ENCODE peak calls at places on chromosomes 16 and 17, in eight cellular contexts. H is astrocyte of the spinal cord, O is epithelial cell of proximal tubule, R is neural crest cell, A is cardiac fibroblast, D is sigmoid colon, I is HFF-Myc, N is transverse colon. Y is an unnamed sample.

GRCh38 chr17:740240-741055 is 8.1 kb downstream of the TLCD3A start:
- DNase-seq in H (no peak), O (no peak), R (no peak), A (no peak), D (no peak), I (no peak), N (peak), Y (no peak)

GRCh38 chr16:78984324-78984723 is 616.2 kb downstream of the MAF start:
- DNase-seq in H (no peak), O (no peak), R (no peak), A (no peak), D (no peak), I (no peak), N (peak), Y (no peak)

GRCh38 chr16:23384878-23385277 is 68.1 kb downstream of the COG7 start:
- DNase-seq in H (peak), O (no peak), R (no peak), A (no peak), D (no peak), I (no peak), N (no peak), Y (no peak)

GRCh38 chr16:7405166-7405565 is 72.5 kb downstream of the RBFOX1 start:
- DNase-seq in H (no peak), O (no peak), R (no peak), A (no peak), D (no peak), I (no peak), N (no peak), Y (peak)

GRCh38 chr16:76207270-76207669 is 69.9 kb upstream of the CNTNAP4 start:
- DNase-seq in H (no peak), O (no peak), R (no peak), A (no peak), D (no peak), I (no peak), N (no peak), Y (no peak)

GRCh38 chr16:88705076-88705684 is 1.0 kb downstream of the RNF166 start:
- DNase-seq in H (no peak), O (no peak), R (no peak), A (peak), D (no peak), I (no peak), N (peak), Y (no peak)

GRCh38 chr17:80352991-80353665 is 61.8 kb upstream of the ENDOV start:
- DNase-seq in H (no peak), O (no peak), R (no peak), A (no peak), D (peak), I (no peak), N (no peak), Y (no peak)

GRCh38 chr16:86037999-86038922 is 139.3 kb downstream of the IRF8 start:
- DNase-seq in H (no peak), O (no peak), R (no peak), A (no peak), D (peak), I (no peak), N (peak), Y (no peak)

GRCh38 chr17:67950945-67951344 is 45.3 kb downstream of the C17orf58 start:
- DNase-seq in H (no peak), O (no peak), R (no peak), A (no peak), D (no peak), I (no peak), N (no peak), Y (no peak)

GRCh38 chr16:21599994-21600773 is 807 bp downstream of the METTL9 start:
- DNase-seq in H (peak), O (no peak), R (no peak), A (peak), D (no peak), I (no peak), N (no peak), Y (no peak)

GRCh38 chr17:5254414-5254813 is 19.8 kb upstream of the SCIMP start:
- DNase-seq in H (no peak), O (no peak), R (no peak), A (no peak), D (no peak), I (no peak), N (no peak), Y (no peak)

GRCh38 chr17:13740692-13741091 is 139.0 kb upstream of the HS3ST3A1 start:
- DNase-seq in H (no peak), O (no peak), R (no peak), A (no peak), D (no peak), I (no peak), N (no peak), Y (no peak)

GRCh38 chr16:47774661-47775060 is 313.5 kb downstream of the PHKB start:
- DNase-seq in H (peak), O (no peak), R (peak), A (peak), D (no peak), I (no peak), N (peak), Y (peak)

GRCh38 chr17:31533546-31534155 is 142.2 kb downstream of the RAB11FIP4 start:
- DNase-seq in H (peak), O (peak), R (peak), A (peak), D (no peak), I (peak), N (no peak), Y (peak)

GRCh38 chr17:76529643-76530488 is 7.6 kb downstream of the CYGB start:
- DNase-seq in H (peak), O (no peak), R (no peak), A (peak), D (peak), I (peak), N (peak), Y (peak)

GRCh38 chr17:57425903-57426574 is 169.7 kb downstream of the MSI2 start:
- DNase-seq in H (no peak), O (no peak), R (no peak), A (no peak), D (no peak), I (no peak), N (no peak), Y (no peak)

GRCh38 chr16:87465306-87465705 is 27.5 kb downstream of the ZCCHC14 start:
- DNase-seq in H (peak), O (no peak), R (no peak), A (peak), D (peak), I (no peak), N (peak), Y (no peak)

GRCh38 chr17:40290629-40291296 is 3.1 kb downstream of the CDC6 start:
- DNase-seq in H (peak), O (peak), R (no peak), A (peak), D (no peak), I (no peak), N (peak), Y (peak)

GRCh38 chr16:30692381-30693074 is 6.4 kb upstream of the SRCAP start:
- DNase-seq in H (no peak), O (no peak), R (no peak), A (no peak), D (no peak), I (no peak), N (no peak), Y (no peak)

GRCh38 chr17:259341-259976 is 78.0 kb upstream of the DOC2B start:
- DNase-seq in H (no peak), O (no peak), R (no peak), A (no peak), D (peak), I (no peak), N (no peak), Y (peak)

GRCh38 chr16:505479-506245 is 21.9 kb upstream of the CAPN15 start:
- DNase-seq in H (no peak), O (no peak), R (no peak), A (no peak), D (no peak), I (no peak), N (no peak), Y (no peak)

GRCh38 chr17:78132767-78133178 is 2.2 kb downstream of the TMC8 start:
- DNase-seq in H (no peak), O (no peak), R (no peak), A (no peak), D (no peak), I (no peak), N (no peak), Y (no peak)

GRCh38 chr17:72778161-72779151 is 314.0 kb downstream of the SLC39A11 start:
- DNase-seq in H (no peak), O (no peak), R (no peak), A (no peak), D (no peak), I (no peak), N (no peak), Y (peak)

GRCh38 chr17:50725769-50726655 is 6.6 kb downstream of the LUC7L3 start:
- DNase-seq in H (no peak), O (no peak), R (no peak), A (no peak), D (no peak), I (no peak), N (no peak), Y (no peak)

GRCh38 chr17:71631483-71631882 is 489.3 kb upstream of the SOX9 start:
- DNase-seq in H (peak), O (peak), R (no peak), A (peak), D (no peak), I (no peak), N (no peak), Y (no peak)

DNA sequence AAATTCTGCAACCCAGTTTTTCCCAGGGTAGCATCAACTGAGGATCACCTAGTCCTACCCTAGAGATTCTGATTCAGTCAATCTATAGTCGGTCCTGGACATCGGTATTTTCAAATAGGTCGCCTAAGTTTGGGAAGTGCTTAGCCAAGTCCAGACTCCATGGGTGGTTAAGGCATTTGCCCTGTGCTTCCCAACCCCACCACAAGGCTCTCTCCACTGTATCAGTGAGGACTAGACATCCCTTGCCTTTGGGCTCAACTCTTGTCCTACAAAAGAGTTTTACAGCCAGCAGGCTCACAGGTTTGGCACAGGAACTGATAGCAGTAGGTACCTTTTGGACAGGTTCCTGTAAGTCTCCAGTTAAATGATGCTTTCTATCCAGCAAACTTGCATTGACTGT is 13.8 kb downstream of the HYDIN start:
- DNase-seq in H (no peak), O (no peak), R (no peak), A (no peak), D (no peak), I (no peak), N (no peak), Y (no peak)
- TF ChIP-seq CTCF in H (no peak), O (peak), R (no peak), A (no peak), D (no peak), I (no peak), N (no peak), Y (peak)

DNA sequence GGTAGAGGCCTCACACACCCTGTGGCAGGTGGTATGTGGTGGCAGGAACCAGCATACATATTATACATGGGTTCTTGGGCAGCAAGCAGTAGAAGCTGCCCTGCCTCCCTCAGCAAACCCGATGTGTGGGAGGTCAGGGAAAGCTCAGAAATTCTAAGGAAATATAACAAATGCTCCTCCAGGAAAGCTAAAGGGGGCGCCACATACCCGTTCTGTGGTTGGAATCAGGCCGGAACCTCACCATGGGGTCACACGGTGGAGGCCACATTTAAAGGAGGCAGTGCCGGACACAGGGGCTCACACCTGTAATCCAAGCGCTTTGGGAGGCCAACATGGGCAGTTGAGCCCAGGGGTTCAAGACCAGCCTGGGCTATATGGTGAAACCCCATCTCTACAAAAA is 12.4 kb upstream of the KATNB1 start:
- DNase-seq in H (no peak), O (no peak), R (peak), A (peak), D (no peak), I (no peak), N (no peak), Y (peak)
- TF ChIP-seq CTCF in H (peak), O (peak), R (peak), A (peak), D (no peak), I (no peak), N (no peak), Y (peak)

GRCh38 chr17:20992987-20993862 is 49.6 kb downstream of the USP22 start:
- DNase-seq in H (peak), O (no peak), R (peak), A (peak), D (peak), I (peak), N (peak), Y (peak)
- TF ChIP-seq CTCF in H (peak), O (peak), R (peak), A (peak), D (peak), I (peak), N (peak), Y (peak)

GRCh38 chr17:82434216-82434565 is 15.8 kb upstream of the OGFOD3 start:
- DNase-seq in H (no peak), O (no peak), R (no peak), A (no peak), D (no peak), I (no peak), N (peak), Y (no peak)

GRCh38 chr17:82435103-82435502 is 15.4 kb downstream of the CYBC1 start:
- DNase-seq in H (no peak), O (no peak), R (no peak), A (no peak), D (no peak), I (no peak), N (no peak), Y (no peak)

GRCh38 chr17:82432017-82432416 is 13.6 kb upstream of the OGFOD3 start:
- DNase-seq in H (no peak), O (no peak), R (no peak), A (no peak), D (no peak), I (no peak), N (no peak), Y (no peak)

GRCh38 chr17:82435601-82436583 is 14.7 kb downstream of the CYBC1 start:
- DNase-seq in H (no peak), O (no peak), R (no peak), A (no peak), D (no peak), I (no peak), N (no peak), Y (no peak)

DNA sequence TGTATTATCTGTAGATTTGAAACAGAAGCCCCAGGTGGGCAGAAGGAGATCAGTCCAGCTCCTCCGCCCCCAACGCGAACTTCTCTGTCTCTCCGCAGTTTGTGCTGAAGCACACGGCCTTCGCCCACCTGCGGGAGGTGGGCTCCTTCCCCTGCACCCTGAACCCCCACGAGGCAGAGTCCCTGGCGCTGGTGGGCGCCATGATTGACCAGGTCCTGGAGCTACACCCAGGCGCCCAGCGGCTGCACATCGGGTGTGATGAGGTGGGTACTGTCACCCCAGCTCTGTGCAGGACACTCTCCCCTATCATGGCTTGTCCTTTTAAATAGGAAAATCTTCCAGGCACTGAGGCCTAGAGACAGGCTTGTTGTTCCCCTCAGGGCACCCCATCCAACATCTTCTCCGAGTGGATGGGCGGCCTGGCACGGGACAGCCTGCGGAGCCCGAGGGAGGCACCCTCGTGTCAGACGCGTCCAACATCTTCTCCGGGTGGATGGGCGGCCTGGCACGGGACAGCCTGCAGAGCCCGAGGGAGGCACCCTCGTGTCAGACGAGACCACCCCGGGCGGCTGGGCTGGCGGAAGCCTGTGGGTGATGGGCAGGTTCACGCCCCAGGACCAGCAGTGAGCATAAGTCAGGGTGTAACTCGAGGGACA is 15.3 kb upstream of the OGFOD3 start:
- DNase-seq in H (no peak), O (no peak), R (no peak), A (no peak), D (no peak), I (no peak), N (no peak), Y (no peak)
- TF ChIP-seq CTCF in H (no peak), O (no peak), R (no peak), A (no peak), D (no peak), I (no peak), N (no peak), Y (no peak)

GRCh38 chr17:70099884-70100283 is 24.9 kb downstream of the KCNJ16 start:
- DNase-seq in H (no peak), O (no peak), R (no peak), A (no peak), D (no peak), I (no peak), N (no peak), Y (no peak)

GRCh38 chr17:70102531-70102930 is 27.5 kb downstream of the KCNJ16 start:
- DNase-seq in H (no peak), O (no peak), R (no peak), A (no peak), D (no peak), I (no peak), N (no peak), Y (no peak)

GRCh38 chr17:70099267-70099666 is 24.2 kb downstream of the KCNJ16 start:
- DNase-seq in H (no peak), O (no peak), R (no peak), A (no peak), D (no peak), I (no peak), N (no peak), Y (no peak)

GRCh38 chr17:70098030-70098429 is 23.0 kb downstream of the KCNJ16 start:
- DNase-seq in H (no peak), O (no peak), R (no peak), A (no peak), D (no peak), I (no peak), N (no peak), Y (no peak)

GRCh38 chr17:70100983-70101382 is 26.0 kb downstream of the KCNJ16 start:
- DNase-seq in H (no peak), O (no peak), R (no peak), A (no peak), D (no peak), I (no peak), N (no peak), Y (no peak)
- TF ChIP-seq CTCF in H (no peak), O (peak), R (no peak), A (no peak), D (no peak), I (peak), N (no peak), Y (no peak)

GRCh38 chr17:8120520-8121443 is 2.5 kb upstream of the ALOXE3 start:
- DNase-seq in H (peak), O (no peak), R (peak), A (peak), D (peak), I (no peak), N (peak), Y (peak)
- TF ChIP-seq CTCF in H (peak), O (peak), R (peak), A (peak), D (no peak), I (peak), N (peak), Y (peak)

GRCh38 chr16:17565605-17566004 is 94.8 kb upstream of the XYLT1 start:
- DNase-seq in H (no peak), O (no peak), R (no peak), A (no peak), D (no peak), I (no peak), N (no peak), Y (no peak)
- TF ChIP-seq CTCF in H (no peak), O (no peak), R (peak), A (no peak), D (no peak), I (peak), N (no peak), Y (no peak)

GRCh38 chr17:59311051-59311468 is 20.4 kb upstream of the YPEL2 start:
- DNase-seq in H (peak), O (no peak), R (peak), A (peak), D (no peak), I (peak), N (peak), Y (peak)
- TF ChIP-seq CTCF in H (peak), O (peak), R (peak), A (peak), D (peak), I (peak), N (peak), Y (peak)

GRCh38 chr16:4336701-4337539 is 14.2 kb downstream of the PAM16 start:
- DNase-seq in H (no peak), O (no peak), R (no peak), A (no peak), D (peak), I (no peak), N (no peak), Y (no peak)

GRCh38 chr16:4337540-4338088 is 13.5 kb downstream of the PAM16 start:
- DNase-seq in H (no peak), O (no peak), R (no peak), A (no peak), D (no peak), I (no peak), N (no peak), Y (no peak)

GRCh38 chr16:4339455-4339854 is 11.7 kb downstream of the PAM16 start:
- DNase-seq in H (no peak), O (no peak), R (no peak), A (no peak), D (no peak), I (no peak), N (no peak), Y (no peak)

GRCh38 chr16:4338712-4339299 is 12.3 kb downstream of the PAM16 start:
- DNase-seq in H (no peak), O (no peak), R (no peak), A (no peak), D (peak), I (no peak), N (no peak), Y (no peak)

DNA sequence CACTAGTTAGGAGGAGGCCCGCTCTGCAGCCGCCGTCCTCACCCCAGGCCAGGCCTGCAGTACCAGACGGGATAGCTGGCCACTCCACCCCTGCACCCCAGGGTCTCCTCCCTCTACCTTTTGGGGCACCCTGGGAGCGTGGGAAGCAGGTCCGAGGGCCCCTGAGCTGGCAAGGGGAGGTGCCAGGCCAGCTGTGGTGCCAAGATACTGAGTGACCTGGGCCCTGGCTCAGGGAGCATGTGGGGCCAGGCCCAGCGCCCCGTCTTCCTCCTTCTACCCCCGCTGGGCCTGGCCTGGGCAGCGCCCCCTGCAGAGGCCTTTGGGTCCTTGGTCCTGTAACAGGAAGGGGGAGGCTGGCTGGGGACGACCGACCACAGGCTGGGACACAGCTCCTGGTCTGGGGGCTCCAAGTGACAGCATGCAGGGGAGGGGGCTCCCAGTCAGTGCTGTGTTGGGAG is 13.0 kb downstream of the PAM16 start:
- DNase-seq in H (no peak), O (no peak), R (no peak), A (no peak), D (no peak), I (no peak), N (no peak), Y (no peak)
- TF ChIP-seq CTCF in H (no peak), O (peak), R (no peak), A (no peak), D (no peak), I (peak), N (no peak), Y (peak)

DNA sequence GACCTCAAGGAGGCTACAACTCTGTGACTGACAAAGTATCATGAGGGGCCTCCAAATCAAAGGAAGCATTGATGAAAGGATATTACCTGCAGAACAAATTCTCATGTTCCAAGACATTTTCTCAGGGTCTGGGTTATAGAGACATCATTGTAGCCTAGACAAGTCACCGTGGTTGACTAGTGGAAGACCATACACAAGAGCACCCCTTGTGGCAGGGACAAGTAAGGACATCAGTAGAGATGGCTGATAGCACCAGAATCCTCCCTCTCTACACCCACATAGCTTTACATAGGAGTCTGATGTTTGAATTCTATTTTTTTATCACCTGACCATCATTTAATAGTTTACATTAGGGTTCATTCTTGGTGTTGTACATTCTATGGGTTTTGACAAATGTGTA is 32.5 kb upstream of the CDH8 start:
- DNase-seq in H (no peak), O (no peak), R (no peak), A (no peak), D (no peak), I (no peak), N (no peak), Y (peak)
- TF ChIP-seq CTCF in H (peak), O (no peak), R (peak), A (peak), D (no peak), I (peak), N (no peak), Y (peak)

Y was measured in WERI-Rb-1.